ENCODE peak calls at places on chromosomes 1 and 21, in four cellular contexts. L, I, K and D are unnamed samples.
A peak's percentile ranks its signal among the peaks of the same experiment; 100 is the strongest.

GRCh38 chr1:46405724-46406123 is 11.6 kb downstream of the FAAH start:
- DNase-seq in L (no peak), I (no peak), K (no peak), D (no peak)

GRCh38 chr1:64765826-64766225 is 21.0 kb downstream of the RAVER2 start:
- DNase-seq in L (no peak), I (no peak), K (no peak), D (no peak)

GRCh38 chr1:54842206-54842915 is 41.2 kb upstream of the TTC22 start:
- DNase-seq in K (no peak), L (no peak), I (no peak), D (no peak)

GRCh38 chr1:206904423-206905142 is 7.3 kb downstream of the IL24 start:
- DNase-seq in L (no peak), I (no peak), K (no peak), D (no peak)

GRCh38 chr1:169103443-169103842 is 3.0 kb upstream of the ATP1B1 start:
- DNase-seq in K (peak; percentile 64), L (peak; percentile 83), I (no peak), D (no peak)

GRCh38 chr1:184443624-184444023 is 56.8 kb downstream of the C1orf21 start:
- DNase-seq in L (no peak), I (no peak), K (no peak), D (no peak)

GRCh38 chr1:52268372-52268771 is 97.6 kb downstream of the CC2D1B start:
- DNase-seq in L (peak; percentile 49), K (no peak), I (no peak), D (peak; percentile 16)

GRCh38 chr1:157994704-157995540 is 1.5 kb downstream of the KIRREL1 start:
- DNase-seq in K (no peak), L (no peak), I (no peak), D (peak; percentile 32)

GRCh38 chr1:12461764-12462163 is 156.2 kb downstream of the DHRS3 start:
- DNase-seq in I (no peak), K (no peak), L (no peak), D (no peak)

GRCh38 chr1:3467096-3468036 is 12.9 kb downstream of the ARHGEF16 start:
- DNase-seq in L (no peak), I (no peak), K (no peak), D (no peak)

GRCh38 chr1:94068096-94068830 is 52.7 kb downstream of the ABCA4 start:
- DNase-seq in K (peak; percentile 62), I (no peak), L (no peak), D (peak; percentile 71)

GRCh38 chr21:34824314-34824713 is 155.5 kb downstream of the CLIC6 start:
- DNase-seq in I (no peak), L (no peak), K (no peak), D (no peak)

GRCh38 chr1:62746086-62746808 is 37.7 kb upstream of the ATG4C start:
- DNase-seq in L (no peak), I (peak; percentile 42), K (peak; percentile 50), D (peak; percentile 67)

GRCh38 chr1:205455581-205456382 is at the start of gene BLACAT1:
- DNase-seq in I (no peak), L (no peak), K (no peak), D (no peak)

GRCh38 chr21:46145159-46145839 is 10.1 kb downstream of the FTCD start:
- DNase-seq in I (no peak), K (no peak), L (no peak), D (no peak)

GRCh38 chr21:32415999-32416398 is 3.5 kb downstream of the EVA1C start:
- DNase-seq in L (no peak), K (no peak), I (no peak), D (no peak)

GRCh38 chr1:116376734-116377096 is 3.7 kb downstream of the ATP1A1 start:
- DNase-seq in L (no peak), I (no peak), K (no peak), D (no peak)

GRCh38 chr21:20994790-20995189 is 3.4 kb upstream of the NCAM2 start:
- DNase-seq in L (no peak), K (no peak), I (no peak), D (no peak)

GRCh38 chr1:69220672-69221071 is 347.1 kb upstream of the LRRC7 start:
- DNase-seq in K (no peak), I (no peak), L (no peak), D (no peak)

GRCh38 chr1:225972344-225973152 is 26.6 kb downstream of the SDE2 start:
- DNase-seq in K (no peak), I (no peak), L (no peak), D (no peak)

GRCh38 chr1:87556326-87556725 is 227.6 kb downstream of the LMO4 start:
- DNase-seq in K (no peak), L (no peak), I (no peak), D (no peak)

GRCh38 chr1:24934300-24935195 is 4.5 kb upstream of the RUNX3 start:
- DNase-seq in K (no peak), L (no peak), I (no peak), D (no peak)

GRCh38 chr1:183569141-183569540 is 21.1 kb downstream of the NCF2 start:
- DNase-seq in K (peak; percentile 23), I (no peak), L (no peak), D (peak; percentile 32)

GRCh38 chr1:110040548-110040947 is 6.1 kb downstream of the STRIP1 start:
- DNase-seq in K (no peak), L (no peak), I (no peak), D (no peak)

GRCh38 chr1:36436820-36437219 is 13.4 kb downstream of the OSCP1 start:
- DNase-seq in K (peak; percentile 28), I (peak; percentile 12), L (no peak), D (peak; percentile 16)

DNA sequence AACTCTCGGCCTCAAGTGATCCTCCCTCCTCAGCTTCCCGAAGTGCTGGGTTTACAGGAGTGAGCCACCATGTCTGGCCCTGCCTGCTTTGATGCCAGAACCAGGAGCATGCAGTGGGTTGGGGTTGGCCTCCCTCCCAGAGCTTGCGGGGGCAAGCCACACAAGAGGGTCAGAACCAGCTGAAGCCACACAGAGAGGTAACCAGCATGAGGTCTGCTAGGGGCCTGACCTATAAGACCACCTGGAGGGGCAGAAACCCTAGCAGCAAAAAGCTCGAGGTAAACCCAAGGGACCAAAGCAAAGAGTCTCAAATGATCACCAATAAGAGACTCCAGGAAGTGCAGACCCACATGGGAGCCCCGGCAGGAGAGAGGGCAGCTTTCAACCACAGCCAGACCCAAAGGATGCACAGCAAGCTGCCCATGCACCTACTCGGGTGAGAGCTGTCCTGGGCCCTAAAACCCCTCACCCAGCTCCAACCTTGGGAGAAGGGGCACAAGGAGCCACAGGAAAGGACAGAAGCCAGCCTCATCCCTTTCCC is 81.2 kb downstream of the TOMM20 start:
- DNase-seq in K (no peak), I (peak; percentile 38), L (no peak), D (peak; percentile 39)
- H3K4me3 ChIP-seq in K (no peak overlapping the region), I (no peak overlapping the region), L (no peak overlapping the region), D (no peak overlapping the region)

GRCh38 chr1:192580351-192580962 is 4.9 kb downstream of the RGS1 start:
- DNase-seq in I (peak; percentile 55), K (peak; percentile 49), L (no peak), D (peak; percentile 75)
- TF ChIP-seq CTCF in I (peak; percentile 71), K (peak; percentile 56), L (no peak), D (peak; percentile 69)

GRCh38 chr1:998905-999796 is 746 bp downstream of the HES4 start:
- DNase-seq in L (peak; percentile 48), I (no peak), K (peak; percentile 76), D (peak; percentile 38)
- H3K4me3 ChIP-seq in L (peak overlapping the region; percentile 67), I (peak overlapping the region; percentile 43), K (peak overlapping the region; percentile 73), D (peak overlapping the region; percentile 41)

DNA sequence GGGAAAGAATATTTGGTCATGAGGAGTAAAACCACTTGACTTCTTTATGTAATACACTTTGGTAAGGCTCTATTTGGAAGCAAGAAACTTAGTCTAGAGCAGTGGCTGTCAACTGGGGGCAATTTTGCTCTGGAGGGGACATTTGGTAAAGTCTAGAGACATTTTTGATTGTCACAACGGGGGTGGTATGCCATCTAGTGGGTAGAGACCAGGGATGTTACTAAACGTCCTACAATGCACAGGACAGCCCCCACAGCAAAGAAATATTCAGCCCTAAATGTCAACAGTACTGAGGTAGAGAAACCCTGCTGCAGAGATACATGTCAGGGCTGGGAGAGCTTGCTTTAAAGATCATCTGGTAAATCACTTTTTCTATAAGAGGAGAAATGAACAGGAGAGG is 13.5 kb downstream of the FUCA1 start:
- DNase-seq in K (no peak), I (no peak), L (no peak), D (no peak)
- TF ChIP-seq CTCF in K (no peak), I (no peak), L (no peak), D (peak; percentile 7)

GRCh38 chr1:151325231-151325630 is 2.0 kb downstream of the PI4KB start:
- DNase-seq in K (no peak), I (no peak), L (no peak), D (no peak)
- H3K4me3 ChIP-seq in K (no peak overlapping the region), I (peak overlapping the region; percentile 83), L (no peak overlapping the region), D (no peak overlapping the region)

DNA sequence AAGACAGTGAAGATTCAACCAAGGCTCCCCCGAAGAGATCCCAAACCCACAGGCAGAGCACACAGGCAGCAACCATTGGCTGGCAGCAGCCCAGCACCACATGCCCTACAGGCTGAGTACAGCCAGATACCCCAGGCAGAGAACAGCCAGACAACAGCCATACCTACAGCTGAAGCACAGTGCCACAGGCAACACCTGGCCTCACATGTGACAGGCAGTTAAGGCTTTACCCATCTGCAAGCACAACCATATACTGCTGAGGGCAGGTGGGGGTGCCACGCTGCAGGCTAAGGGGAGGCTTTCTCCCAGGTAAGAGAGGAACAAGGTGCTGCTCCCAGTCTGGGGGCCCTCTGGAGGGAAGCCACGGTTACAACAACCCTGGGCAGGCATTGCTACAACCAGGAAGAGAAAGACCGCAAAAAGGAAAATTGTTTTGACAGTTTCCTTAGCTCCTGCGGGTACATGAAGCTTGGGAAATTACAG is 12.3 kb downstream of the CHIT1 start:
- DNase-seq in K (peak; percentile 53), I (no peak), L (no peak), D (no peak)
- TF ChIP-seq CTCF in K (peak; percentile 14), I (no peak), L (no peak), D (no peak)

DNA sequence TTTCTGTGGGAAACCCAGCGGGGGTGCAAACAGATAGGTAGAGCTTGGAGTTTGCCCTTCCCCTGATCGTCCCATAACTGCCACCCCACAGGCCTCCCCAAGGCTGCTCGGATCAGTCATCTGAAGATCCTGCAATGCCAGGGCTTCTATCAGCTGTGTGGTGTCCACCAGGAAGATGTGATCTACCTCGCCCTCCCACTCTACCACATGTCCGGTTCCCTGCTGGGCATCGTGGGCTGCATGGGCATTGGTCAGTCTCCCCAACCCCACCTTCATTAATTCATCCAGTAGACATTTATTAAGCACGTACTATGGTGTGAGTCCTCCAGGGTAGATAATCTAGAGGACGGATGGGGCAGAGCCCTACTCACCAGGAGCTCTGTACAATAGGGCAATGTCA is 1.8 kb downstream of the SLC27A3 start:
- DNase-seq in I (no peak), K (no peak), L (no peak), D (no peak)
- H3K4me3 ChIP-seq in I (no peak overlapping the region), K (no peak overlapping the region), L (no peak overlapping the region), D (no peak overlapping the region)